ENCODE peak calls at places on chromosomes 6 and 20, in ten cellular contexts. C is ascending aorta, M is non-pigmented ciliary epithelial cell, Y is neural crest cell, X is activated gamma-delta T cell treated with Interleukin-2 at 50 U/mL for 16 hours, T is M059J, P is HS-5, H is NCI-H82, I is GDM1, F is thoracic aorta. O is an unnamed sample.

GRCh38 chr6:33846226-33846625 is 42.4 kb upstream of the MLN start:
- DNase-seq in C (no peak), M (no peak), Y (no peak), X (no peak), T (peak), P (no peak), H (no peak), I (no peak), F (no peak), O (no peak)

GRCh38 chr6:55040102-55040848 is 134.0 kb upstream of the HCRTR2 start:
- DNase-seq in C (no peak), M (peak), Y (no peak), X (no peak), T (peak), P (peak), H (no peak), I (no peak), F (no peak), O (no peak)

GRCh38 chr6:42007753-42008528 is 42.4 kb upstream of the TAF8 start:
- DNase-seq in C (no peak), M (no peak), Y (no peak), X (peak), T (no peak), P (no peak), H (peak), I (peak), F (no peak), O (no peak)

GRCh38 chr6:136544326-136544725 is 5.9 kb downstream of the MAP7 start:
- DNase-seq in C (no peak), M (no peak), Y (no peak), X (no peak), T (no peak), P (no peak), H (no peak), I (no peak), F (no peak), O (no peak)

GRCh38 chr6:34657037-34657306 is 39.6 kb downstream of the ILRUN start:
- DNase-seq in C (no peak), M (no peak), Y (no peak), X (no peak), T (peak), P (no peak), H (no peak), I (no peak), F (no peak), O (no peak)

GRCh38 chr6:50608421-50608820 is 104.9 kb upstream of the TFAP2D start:
- DNase-seq in C (no peak), M (no peak), Y (no peak), X (no peak), T (no peak), P (no peak), H (no peak), I (no peak), F (no peak), O (no peak)

GRCh38 chr6:136160255-136160654 is 89.9 kb downstream of the MTFR2 start:
- DNase-seq in C (no peak), M (no peak), Y (no peak), X (no peak), T (no peak), P (no peak), H (no peak), I (no peak), F (no peak), O (no peak)

GRCh38 chr6:568085-568484 is 88.8 kb downstream of the HUS1B start:
- DNase-seq in C (no peak), M (no peak), Y (no peak), X (no peak), T (no peak), P (no peak), H (no peak), I (no peak), F (no peak), O (no peak)

GRCh38 chr20:50592282-50593004 is 82.3 kb downstream of the PTPN1 start:
- DNase-seq in C (no peak), M (no peak), Y (no peak), X (no peak), T (peak), P (no peak), H (no peak), I (no peak), F (no peak), O (no peak)

GRCh38 chr6:25477006-25477590 is 174.9 kb upstream of the SCGN start:
- DNase-seq in C (no peak), M (peak), Y (no peak), X (no peak), T (peak), P (peak), H (no peak), I (no peak), F (no peak), O (no peak)

GRCh38 chr20:15100506-15101160 is 763.2 kb upstream of the FLRT3 start:
- DNase-seq in C (no peak), M (peak), Y (no peak), X (no peak), T (no peak), P (no peak), H (no peak), I (no peak), F (no peak), O (no peak)

GRCh38 chr20:5078399-5078958 is 41.3 kb downstream of the PCNA start:
- DNase-seq in C (peak), M (no peak), Y (no peak), X (peak), T (peak), P (no peak), H (no peak), I (peak), F (peak), O (peak)

GRCh38 chr6:15842718-15843117 is 179.9 kb upstream of the DTNBP1 start:
- DNase-seq in C (no peak), M (no peak), Y (no peak), X (no peak), T (no peak), P (no peak), H (no peak), I (no peak), F (no peak), O (no peak)

GRCh38 chr20:23629017-23629541 is 8.7 kb downstream of the CST3 start:
- DNase-seq in C (peak), M (peak), Y (no peak), X (no peak), T (peak), P (peak), H (no peak), I (no peak), F (no peak), O (no peak)

GRCh38 chr20:64077094-64077493 is 2.2 kb downstream of the RGS19 start:
- DNase-seq in C (no peak), M (no peak), Y (no peak), X (peak), T (no peak), P (no peak), H (no peak), I (peak), F (no peak), O (no peak)

GRCh38 chr20:61939691-61940360 is 125.9 kb downstream of the TAF4 start:
- DNase-seq in C (no peak), M (no peak), Y (no peak), X (no peak), T (no peak), P (no peak), H (no peak), I (no peak), F (no peak), O (no peak)